ENCODE peak calls at places on chromosomes 16 and 17, in four cellular contexts. One of them, this sample, is unnamed.
A peak's percentile ranks its signal among the peaks of the same experiment; 100 is the strongest.

GRCh38 chr17:28655160-28655559 is 6.5 kb downstream of the SDF2 start:
- DNase-seq in IMR-90: no peak
- DNase-seq in cardiac fibroblast: no peak
- DNase-seq in thyroid gland: no peak
- DNase-seq in this sample: no peak

GRCh38 chr17:35786941-35787432 is 8.5 kb downstream of the MMP28 start:
- DNase-seq in IMR-90: peak; percentile 60
- DNase-seq in cardiac fibroblast: peak; percentile 29
- DNase-seq in thyroid gland: no peak
- DNase-seq in this sample: no peak

GRCh38 chr17:7043195-7043543 is 723 bp downstream of the SLC16A11 start:
- DNase-seq in IMR-90: no peak
- DNase-seq in cardiac fibroblast: no peak
- DNase-seq in thyroid gland: no peak
- DNase-seq in this sample: no peak

GRCh38 chr17:28347261-28347891 is 10.0 kb downstream of the POLDIP2 start:
- DNase-seq in IMR-90: peak; percentile 90
- DNase-seq in cardiac fibroblast: peak; percentile 92
- DNase-seq in thyroid gland: no peak
- DNase-seq in this sample: peak; percentile 83

GRCh38 chr17:4539576-4540223 is 15.5 kb downstream of the MYBBP1A start:
- DNase-seq in IMR-90: no peak
- DNase-seq in cardiac fibroblast: no peak
- DNase-seq in thyroid gland: no peak
- DNase-seq in this sample: no peak

GRCh38 chr17:45262516-45263476 is 902 bp upstream of the SPATA32 start:
- DNase-seq in IMR-90: peak; percentile 73
- DNase-seq in cardiac fibroblast: peak; percentile 58
- DNase-seq in thyroid gland: no peak
- DNase-seq in this sample: no peak

GRCh38 chr16:26963109-26963508 is 103.6 kb upstream of the C16orf82 start:
- DNase-seq in IMR-90: peak; percentile 36
- DNase-seq in cardiac fibroblast: peak; percentile 9
- DNase-seq in thyroid gland: no peak
- DNase-seq in this sample: no peak

GRCh38 chr17:57357830-57358426 is 101.6 kb downstream of the MSI2 start:
- DNase-seq in IMR-90: no peak
- DNase-seq in cardiac fibroblast: no peak
- DNase-seq in thyroid gland: peak; percentile 17
- DNase-seq in this sample: no peak

GRCh38 chr17:49508061-49508865 is 13.2 kb downstream of the NGFR start:
- DNase-seq in IMR-90: no peak
- DNase-seq in cardiac fibroblast: no peak
- DNase-seq in thyroid gland: no peak
- DNase-seq in this sample: no peak

GRCh38 chr16:26365555-26365954 is 673.8 kb downstream of the HS3ST4 start:
- DNase-seq in IMR-90: no peak
- DNase-seq in cardiac fibroblast: no peak
- DNase-seq in thyroid gland: no peak
- DNase-seq in this sample: no peak

GRCh38 chr17:52383493-52384100 is 225.1 kb upstream of the CA10 start:
- DNase-seq in IMR-90: peak; percentile 0
- DNase-seq in cardiac fibroblast: peak; percentile 39
- DNase-seq in thyroid gland: peak; percentile 42
- DNase-seq in this sample: no peak

GRCh38 chr16:8740775-8741355 is 56.6 kb downstream of the TMEM186 start:
- DNase-seq in IMR-90: no peak
- DNase-seq in cardiac fibroblast: no peak
- DNase-seq in thyroid gland: no peak
- DNase-seq in this sample: no peak

GRCh38 chr16:70714526-70715112 is 28.8 kb upstream of the MTSS2 start:
- DNase-seq in IMR-90: no peak
- DNase-seq in cardiac fibroblast: no peak
- DNase-seq in thyroid gland: no peak
- DNase-seq in this sample: no peak

GRCh38 chr16:5065813-5066212 is at the start of gene C16orf89:
- DNase-seq in IMR-90: no peak
- DNase-seq in cardiac fibroblast: no peak
- DNase-seq in thyroid gland: peak; percentile 85
- DNase-seq in this sample: no peak

GRCh38 chr17:30170415-30170987 is 53.9 kb downstream of the NSRP1 start:
- DNase-seq in IMR-90: no peak
- DNase-seq in cardiac fibroblast: no peak
- DNase-seq in thyroid gland: no peak
- DNase-seq in this sample: no peak

GRCh38 chr17:66843606-66844005 is 8.7 kb downstream of the CACNG5 start:
- DNase-seq in IMR-90: no peak
- DNase-seq in cardiac fibroblast: no peak
- DNase-seq in thyroid gland: no peak
- DNase-seq in this sample: no peak

GRCh38 chr16:89552329-89552728 is 8.2 kb upstream of the RPL13 start:
- DNase-seq in IMR-90: no peak
- DNase-seq in cardiac fibroblast: no peak
- DNase-seq in thyroid gland: no peak
- DNase-seq in this sample: no peak

GRCh38 chr17:79011451-79012147 is 2.0 kb upstream of the CANT1 start:
- DNase-seq in IMR-90: peak; percentile 85
- DNase-seq in cardiac fibroblast: peak; percentile 74
- DNase-seq in thyroid gland: no peak
- DNase-seq in this sample: no peak

GRCh38 chr16:4323845-4324478 is 8.1 kb downstream of the GLIS2 start:
- DNase-seq in IMR-90: peak; percentile 42
- DNase-seq in cardiac fibroblast: peak; percentile 54
- DNase-seq in thyroid gland: peak; percentile 82
- DNase-seq in this sample: no peak

GRCh38 chr17:17391575-17392370 is 85.0 kb upstream of the MED9 start:
- DNase-seq in IMR-90: no peak
- DNase-seq in cardiac fibroblast: no peak
- DNase-seq in thyroid gland: no peak
- DNase-seq in this sample: no peak

GRCh38 chr16:3149630-3150345 is 15.0 kb downstream of the ZNF213 start:
- DNase-seq in IMR-90: peak; percentile 42
- DNase-seq in cardiac fibroblast: peak; percentile 65
- DNase-seq in thyroid gland: peak; percentile 56
- DNase-seq in this sample: no peak

GRCh38 chr16:12141073-12141472 is 164.5 kb downstream of the SNX29 start:
- DNase-seq in IMR-90: peak; percentile 54
- DNase-seq in cardiac fibroblast: no peak
- DNase-seq in thyroid gland: no peak
- DNase-seq in this sample: no peak

GRCh38 chr17:17495448-17496188 is 577 bp downstream of the RASD1 start:
- DNase-seq in IMR-90: peak; percentile 4
- DNase-seq in cardiac fibroblast: no peak
- DNase-seq in thyroid gland: peak; percentile 32
- DNase-seq in this sample: no peak

GRCh38 chr16:69680358-69680757 is 46.0 kb downstream of the NQO1 start:
- DNase-seq in IMR-90: no peak
- DNase-seq in cardiac fibroblast: no peak
- DNase-seq in thyroid gland: no peak
- DNase-seq in this sample: no peak

GRCh38 chr17:79349506-79350400 is 261.1 kb downstream of the RBFOX3 start:
- DNase-seq in IMR-90: no peak
- DNase-seq in cardiac fibroblast: no peak
- DNase-seq in thyroid gland: no peak
- DNase-seq in this sample: no peak

GRCh38 chr17:49359990-49360795 is 1.9 kb downstream of the ZNF652 start:
- DNase-seq in IMR-90: no peak
- DNase-seq in cardiac fibroblast: no peak
- DNase-seq in thyroid gland: no peak
- DNase-seq in this sample: no peak

GRCh38 chr16:68069511-68070248 is 15.5 kb upstream of the NFATC3 start:
- DNase-seq in IMR-90: no peak
- DNase-seq in cardiac fibroblast: no peak
- DNase-seq in thyroid gland: peak; percentile 27
- DNase-seq in this sample: no peak

GRCh38 chr17:61131555-61131954 is 268.1 kb upstream of the TBX2 start:
- DNase-seq in IMR-90: no peak
- DNase-seq in cardiac fibroblast: no peak
- DNase-seq in thyroid gland: no peak
- DNase-seq in this sample: no peak
- TF ChIP-seq CTCF in IMR-90: no peak
- TF ChIP-seq CTCF in cardiac fibroblast: no peak
- TF ChIP-seq CTCF in thyroid gland: no peak
- TF ChIP-seq CTCF in this sample: no peak

GRCh38 chr17:65594585-65594940 is 33.1 kb upstream of the AXIN2 start:
- DNase-seq in IMR-90: peak; percentile 34
- DNase-seq in cardiac fibroblast: peak; percentile 20
- DNase-seq in thyroid gland: no peak
- DNase-seq in this sample: no peak
- H3K4me3 ChIP-seq in IMR-90: no peak overlapping the region
- H3K4me3 ChIP-seq in cardiac fibroblast: no peak overlapping the region
- H3K4me3 ChIP-seq in thyroid gland: no peak overlapping the region
- H3K4me3 ChIP-seq in this sample: peak overlapping the region; percentile 32

GRCh38 chr17:39724731-39725130 is 5.6 kb downstream of the MIEN1 start:
- DNase-seq in IMR-90: no peak
- DNase-seq in cardiac fibroblast: no peak
- DNase-seq in thyroid gland: no peak
- DNase-seq in this sample: no peak
- TF ChIP-seq CTCF in IMR-90: no peak
- TF ChIP-seq CTCF in cardiac fibroblast: no peak
- TF ChIP-seq CTCF in thyroid gland: no peak
- TF ChIP-seq CTCF in this sample: no peak

GRCh38 chr17:10845388-10845751 is 7.5 kb upstream of the PIRT start:
- DNase-seq in IMR-90: no peak
- DNase-seq in cardiac fibroblast: no peak
- DNase-seq in thyroid gland: no peak
- DNase-seq in this sample: no peak
- H3K4me3 ChIP-seq in IMR-90: no peak overlapping the region
- H3K4me3 ChIP-seq in cardiac fibroblast: no peak overlapping the region
- H3K4me3 ChIP-seq in thyroid gland: no peak overlapping the region
- H3K4me3 ChIP-seq in this sample: no peak overlapping the region